ENCODE peak calls at places on chromosomes 3 and 15, in four cellular contexts. C is HL-60, M is GM12878, N is K562. S is an unnamed sample.
A peak's percentile ranks its signal among the peaks of the same experiment; 100 is the strongest.

GRCh38 chr15:48645558-48646330 is at the start of gene FBN1:
- DNase-seq in C (no peak), M (peak; percentile 33), N (no peak), S (peak; percentile 75)

GRCh38 chr3:182567666-182568065 is 225.6 kb upstream of the ATP11B start:
- DNase-seq in C (no peak), M (no peak), N (no peak), S (no peak)

GRCh38 chr3:43737001-43737440 is 46.3 kb downstream of the ABHD5 start:
- DNase-seq in C (no peak), M (no peak), N (no peak), S (no peak)

GRCh38 chr3:160401301-160402095 is 2.0 kb downstream of the SMC4 start:
- DNase-seq in C (no peak), M (no peak), N (peak; percentile 76), S (no peak)

GRCh38 chr15:48966595-48967301 is 3.0 kb upstream of the SHC4 start:
- DNase-seq in C (no peak), M (peak; percentile 55), N (no peak), S (no peak)

GRCh38 chr15:69114231-69114937 is 46.1 kb upstream of the GLCE start:
- DNase-seq in C (no peak), M (no peak), N (peak; percentile 68), S (no peak)

GRCh38 chr15:65323071-65323511 is 18.6 kb downstream of the RNU5B-1 start:
- DNase-seq in C (no peak), M (no peak), N (peak; percentile 60), S (no peak)

GRCh38 chr3:16550305-16550675 is 36.8 kb upstream of the RFTN1 start:
- DNase-seq in C (no peak), M (no peak), N (no peak), S (no peak)

GRCh38 chr3:140585828-140586227 is 92.0 kb upstream of the TRIM42 start:
- DNase-seq in C (no peak), M (no peak), N (no peak), S (no peak)

GRCh38 chr15:68377766-68378165 is 54.2 kb downstream of the ITGA11 start:
- DNase-seq in C (no peak), M (no peak), N (no peak), S (no peak)

GRCh38 chr15:22960587-22960986 is 19.6 kb downstream of the CYFIP1 start:
- DNase-seq in C (no peak), M (no peak), N (no peak), S (no peak)

GRCh38 chr15:68510558-68510957 is 68.2 kb upstream of the CORO2B start:
- DNase-seq in C (no peak), M (no peak), N (no peak), S (no peak)

GRCh38 chr15:57003418-57003817 is 85.0 kb downstream of the TCF12 start:
- DNase-seq in C (no peak), M (no peak), N (no peak), S (no peak)

GRCh38 chr15:94924971-94925593 is 693.7 kb downstream of the MCTP2 start:
- DNase-seq in C (no peak), M (no peak), N (no peak), S (no peak)

DNA sequence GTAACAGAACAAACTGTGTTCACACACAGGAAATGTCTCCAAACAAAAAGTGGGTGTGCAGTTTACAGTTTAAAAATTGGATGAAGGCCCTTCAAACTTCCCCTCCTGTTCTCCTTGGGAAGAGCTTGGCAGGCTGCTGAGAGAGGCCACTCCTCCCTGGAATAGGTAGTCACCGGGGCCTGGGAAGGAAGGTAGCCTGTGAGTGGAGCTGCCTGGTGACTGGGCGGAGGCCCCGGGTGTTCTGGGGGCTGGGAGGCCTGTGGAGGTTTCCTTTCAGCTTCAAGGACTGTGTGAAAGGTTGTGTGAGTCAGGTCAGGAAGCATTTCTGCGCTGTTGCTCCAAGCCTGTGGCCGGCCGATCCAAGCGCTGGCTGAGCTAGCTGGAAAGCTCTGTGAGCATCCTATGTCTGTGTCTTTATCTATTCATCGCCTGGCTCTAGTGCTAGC is 14.1 kb downstream of the SLCO3A1 start:
- DNase-seq in C (no peak), M (no peak), N (no peak), S (no peak)
- TF ChIP-seq SPI1 in C (no peak), M (no peak), N (no peak), S (no peak)

GRCh38 chr15:78418681-78419080 is 19.3 kb upstream of the IREB2 start:
- DNase-seq in C (no peak), M (no peak), N (no peak), S (no peak)

GRCh38 chr15:78420220-78420619 is 17.8 kb upstream of the IREB2 start:
- DNase-seq in C (no peak), M (no peak), N (no peak), S (no peak)

GRCh38 chr15:78419331-78419730 is 18.7 kb upstream of the IREB2 start:
- DNase-seq in C (no peak), M (no peak), N (no peak), S (no peak)

GRCh38 chr15:78420766-78421165 is 17.2 kb upstream of the IREB2 start:
- DNase-seq in C (no peak), M (no peak), N (no peak), S (no peak)

GRCh38 chr15:78418239-78418638 is 19.8 kb upstream of the IREB2 start:
- DNase-seq in C (no peak), M (no peak), N (no peak), S (no peak)
- TF ChIP-seq SPI1 in C (no peak), M (no peak), N (no peak), S (no peak)

GRCh38 chr3:138079901-138080300 is 35.5 kb downstream of the DZIP1L start:
- DNase-seq in C (no peak), M (no peak), N (no peak), S (no peak)
- TF ChIP-seq SPI1 in C (no peak), M (no peak), N (no peak), S (no peak)

GRCh38 chr3:101962055-101962454 is 112.7 kb downstream of the NFKBIZ start:
- DNase-seq in C (no peak), M (no peak), N (no peak), S (no peak)

GRCh38 chr3:101963902-101964362 is 114.6 kb downstream of the NFKBIZ start:
- DNase-seq in C (no peak), M (no peak), N (no peak), S (no peak)

GRCh38 chr3:101970212-101970611 is 120.9 kb downstream of the NFKBIZ start:
- DNase-seq in C (no peak), M (no peak), N (no peak), S (no peak)

GRCh38 chr3:101966202-101966722 is 116.9 kb downstream of the NFKBIZ start:
- DNase-seq in C (no peak), M (no peak), N (no peak), S (no peak)

GRCh38 chr3:101964861-101965260 is 115.5 kb downstream of the NFKBIZ start:
- DNase-seq in C (no peak), M (no peak), N (no peak), S (no peak)
- TF ChIP-seq SPI1 in C (no peak), M (no peak), N (no peak), S (no peak)

GRCh38 chr3:154018100-154018696 is 103.0 kb upstream of the ARHGEF26 start:
- DNase-seq in C (no peak), M (peak; percentile 11), N (peak; percentile 53), S (no peak)
- TF ChIP-seq SPI1 in C (no peak), M (no peak), N (no peak), S (no peak)

S was measured in GM12891.